ENCODE peak calls at places on chromosomes 2 and 18, in seven cellular contexts. I, F, P, J, W, A and V are unnamed samples.

GRCh38 chr2:39593439-39594393 is 72.0 kb upstream of the TMEM178A start:
- DNase-seq in F (no peak), P (no peak), W (peak; percentile 15), I (peak; percentile 50), J (no peak), A (no peak), V (no peak)

GRCh38 chr2:176122633-176123482 is at the start of gene HOXD9:
- DNase-seq in I (no peak), W (no peak), J (no peak), P (no peak), F (peak; percentile 77), A (no peak), V (peak; percentile 33)

GRCh38 chr18:43578636-43579203 is 301.4 kb upstream of the SYT4 start:
- DNase-seq in I (no peak), A (no peak), J (no peak), P (no peak), F (no peak), W (peak; percentile 62), V (peak; percentile 29)

GRCh38 chr2:140502951-140503630 is 1627.7 kb downstream of the LRP1B start:
- DNase-seq in F (no peak), W (no peak), J (no peak), I (no peak), P (no peak), A (no peak), V (no peak)

GRCh38 chr2:215460682-215461081 is 24.8 kb upstream of the FN1 start:
- DNase-seq in A (no peak), W (no peak), I (peak; percentile 48), P (no peak), F (no peak), J (no peak), V (no peak)

GRCh38 chr18:76524900-76525698 is 30.1 kb upstream of the ZNF516 start:
- DNase-seq in J (no peak), F (no peak), P (no peak), I (peak; percentile 65), A (no peak), W (peak; percentile 100), V (peak; percentile 86)

GRCh38 chr18:59372975-59373374 is 13.9 kb upstream of the LMAN1 start:
- DNase-seq in I (peak; percentile 28), A (no peak), P (no peak), F (no peak), J (no peak), W (no peak), V (no peak)

GRCh38 chr2:153823880-153824279 is 47.8 kb upstream of the GALNT13 start:
- DNase-seq in F (no peak), A (no peak), I (no peak), W (no peak), J (no peak), P (no peak), V (no peak)

GRCh38 chr2:166831930-166832329 is 56.4 kb upstream of the XIRP2 start:
- DNase-seq in F (no peak), A (no peak), P (no peak), I (no peak), J (no peak), W (no peak), V (no peak)